ENCODE peak calls at places on chromosomes 1 and 21, in six cellular contexts. R is K562, H is adrenal gland, G is prostate gland, L is coronary artery, O is skeletal muscle cell. W is an unnamed sample.

GRCh38 chr1:84433253-84434080 is 35.2 kb downstream of the DNASE2B start:
- DNase-seq in O (peak), H (peak), G (peak), L (no peak), R (peak), W (no peak)

GRCh38 chr1:226653311-226653921 is 85.7 kb downstream of the ITPKB start:
- DNase-seq in R (no peak), O (no peak), G (no peak), L (no peak), H (no peak), W (peak)

GRCh38 chr1:234270581-234271242 is 102.5 kb upstream of the COA6 start:
- DNase-seq in G (no peak), L (peak), H (no peak), O (no peak), R (no peak), W (no peak)

GRCh38 chr1:108142773-108143394 is 57.3 kb downstream of the SLC25A24 start:
- DNase-seq in R (peak), L (no peak), O (no peak), G (no peak), H (no peak), W (no peak)

GRCh38 chr1:234608026-234608719 is 1.8 kb downstream of the IRF2BP2 start:
- DNase-seq in O (no peak), G (peak), R (peak), L (peak), H (peak), W (peak)

GRCh38 chr1:243713470-243714186 is 136.4 kb downstream of the AKT3 start:
- DNase-seq in G (no peak), R (no peak), H (peak), O (peak), L (no peak), W (no peak)

GRCh38 chr1:221708076-221708571 is 33.8 kb downstream of the DUSP10 start:
- DNase-seq in G (no peak), H (peak), R (peak), O (no peak), L (no peak), W (no peak)

GRCh38 chr1:150536836-150537731 is 12.1 kb upstream of the ADAMTSL4 start:
- DNase-seq in G (no peak), H (no peak), R (no peak), L (no peak), O (no peak), W (peak)

GRCh38 chr1:243748706-243749283 is 101.2 kb downstream of the AKT3 start:
- DNase-seq in R (peak), G (peak), O (peak), L (no peak), H (peak), W (no peak)

GRCh38 chr21:45276620-45277019 is 11.1 kb downstream of the POFUT2 start:
- DNase-seq in R (no peak), H (no peak), L (peak), G (no peak), O (no peak), W (no peak)

GRCh38 chr1:109476825-109477224 is 6.9 kb upstream of the ATXN7L2 start:
- DNase-seq in L (no peak), R (peak), H (no peak), O (no peak), G (no peak), W (no peak)

GRCh38 chr1:226063362-226064167 is 1.0 kb downstream of the H3-3A start:
- DNase-seq in G (peak), L (peak), O (no peak), R (no peak), H (peak), W (no peak)

GRCh38 chr1:189409774-189410173 is 1067.9 kb downstream of the BRINP3 start:
- DNase-seq in G (no peak), H (no peak), R (no peak), O (no peak), L (no peak), W (no peak)

GRCh38 chr1:174445817-174446216 is 1.9 kb upstream of the GPR52 start:
- DNase-seq in L (no peak), R (no peak), G (no peak), H (no peak), O (no peak), W (no peak)

GRCh38 chr1:7705908-7706216 is 65.2 kb upstream of the VAMP3 start:
- DNase-seq in H (no peak), G (no peak), L (no peak), O (no peak), R (no peak), W (no peak)
- H3K4me3 ChIP-seq in H (no peak), G (peak), L (peak), O (no peak), R (no peak), W (no peak)

DNA sequence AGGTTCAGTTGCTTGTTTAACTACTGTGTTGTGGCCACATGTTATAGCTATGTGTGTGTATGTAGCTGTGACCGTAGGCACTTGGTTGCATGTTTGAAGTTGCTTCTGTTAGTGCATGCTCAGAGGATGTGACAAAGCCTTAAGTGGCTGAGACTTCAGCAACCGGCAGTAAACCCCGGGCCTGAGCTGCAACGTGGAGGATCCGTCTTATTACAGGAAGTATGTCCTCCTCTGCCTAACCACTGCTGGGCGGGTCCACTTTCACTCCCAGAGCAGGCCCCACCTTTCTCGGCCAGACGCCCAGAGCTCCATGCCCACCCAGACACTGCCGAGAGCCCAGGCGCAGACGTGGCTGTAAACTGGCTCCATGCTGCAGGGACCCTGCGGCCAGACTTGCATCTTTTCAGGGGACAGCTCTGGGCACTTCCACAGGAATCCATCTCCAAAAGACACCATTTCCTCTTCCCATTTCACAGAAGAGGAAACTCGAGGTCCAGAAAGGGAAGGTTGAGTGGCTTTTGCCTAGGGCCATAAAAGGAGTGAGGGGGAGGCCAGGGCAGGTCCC is 2.2 kb downstream of the TCEA3 start:
- DNase-seq in G (peak), L (peak), R (peak), O (peak), H (peak), W (peak)
- H3K4me3 ChIP-seq in G (no peak), L (peak), R (no peak), O (no peak), H (no peak), W (no peak)

GRCh38 chr1:156146749-156147405 is 6.5 kb upstream of the SEMA4A start:
- DNase-seq in H (no peak), O (no peak), G (no peak), L (no peak), R (no peak), W (peak)

GRCh38 chr1:156148236-156148635 is 5.1 kb upstream of the SEMA4A start:
- DNase-seq in L (no peak), R (no peak), G (no peak), H (peak), O (no peak), W (no peak)

GRCh38 chr1:156150107-156151000 is 3.0 kb upstream of the SEMA4A start:
- DNase-seq in R (no peak), O (no peak), G (no peak), H (no peak), L (no peak), W (no peak)

GRCh38 chr1:156151093-156151688 is 2.2 kb upstream of the SEMA4A start:
- DNase-seq in L (no peak), R (no peak), H (peak), G (no peak), O (no peak), W (no peak)

GRCh38 chr1:156149374-156150106 is 3.8 kb upstream of the SEMA4A start:
- DNase-seq in O (no peak), R (peak), H (no peak), L (no peak), G (no peak), W (no peak)
- H3K4me3 ChIP-seq in O (no peak), R (no peak), H (no peak), L (no peak), G (no peak), W (no peak)

DNA sequence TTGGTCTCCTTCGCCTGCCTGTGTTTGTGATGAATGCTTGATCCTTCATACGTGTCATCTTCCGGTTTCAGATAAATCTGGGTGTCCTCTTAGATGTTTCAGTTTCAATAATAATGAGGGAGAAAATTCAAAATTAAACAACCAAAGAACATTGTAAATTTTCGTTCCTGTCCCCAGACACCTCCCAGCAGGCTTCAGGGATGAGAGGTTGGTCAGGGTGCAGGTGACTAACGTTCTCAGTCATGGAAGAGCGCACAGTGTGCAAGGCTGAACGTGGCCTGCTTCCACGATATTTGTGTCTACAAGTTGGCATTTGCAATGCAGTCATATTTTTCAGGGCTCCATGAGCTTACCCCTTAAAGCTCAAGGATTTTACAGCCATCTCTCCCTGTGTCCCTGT is 147.1 kb upstream of the ARHGEF16 start:
- DNase-seq in G (no peak), R (no peak), L (no peak), O (no peak), H (no peak), W (no peak)
- H3K4me3 ChIP-seq in G (no peak), R (no peak), L (no peak), O (no peak), H (no peak), W (no peak)

GRCh38 chr1:203278885-203279406 is 26.4 kb upstream of the BTG2 start:
- DNase-seq in O (no peak), G (no peak), H (no peak), L (no peak), R (no peak), W (no peak)
- H3K4me3 ChIP-seq in O (peak), G (no peak), H (no peak), L (peak), R (no peak), W (no peak)

GRCh38 chr1:38817958-38818705 is 41.4 kb downstream of the RRAGC start:
- DNase-seq in G (no peak), O (no peak), R (peak), H (peak), L (no peak), W (no peak)
- H3K4me3 ChIP-seq in G (peak), O (peak), R (peak), H (no peak), L (peak), W (no peak)

GRCh38 chr21:17784604-17785402 is 34.4 kb downstream of the C21orf91 start:
- DNase-seq in L (no peak), R (no peak), O (no peak), G (no peak), H (no peak), W (no peak)
- H3K4me3 ChIP-seq in L (no peak), R (no peak), O (no peak), G (no peak), H (no peak), W (no peak)

GRCh38 chr1:173127369-173128307 is 76.9 kb upstream of the TNFSF18 start:
- DNase-seq in H (no peak), L (no peak), G (no peak), R (no peak), O (no peak), W (no peak)

GRCh38 chr1:173118404-173118803 is 67.7 kb upstream of the TNFSF18 start:
- DNase-seq in H (no peak), G (no peak), R (no peak), L (no peak), O (no peak), W (no peak)

GRCh38 chr1:173126421-173126820 is 75.7 kb upstream of the TNFSF18 start:
- DNase-seq in G (no peak), L (no peak), H (no peak), O (no peak), R (no peak), W (no peak)

GRCh38 chr1:173122958-173123852 is 72.5 kb upstream of the TNFSF18 start:
- DNase-seq in L (peak), G (peak), H (peak), R (no peak), O (peak), W (peak)

DNA sequence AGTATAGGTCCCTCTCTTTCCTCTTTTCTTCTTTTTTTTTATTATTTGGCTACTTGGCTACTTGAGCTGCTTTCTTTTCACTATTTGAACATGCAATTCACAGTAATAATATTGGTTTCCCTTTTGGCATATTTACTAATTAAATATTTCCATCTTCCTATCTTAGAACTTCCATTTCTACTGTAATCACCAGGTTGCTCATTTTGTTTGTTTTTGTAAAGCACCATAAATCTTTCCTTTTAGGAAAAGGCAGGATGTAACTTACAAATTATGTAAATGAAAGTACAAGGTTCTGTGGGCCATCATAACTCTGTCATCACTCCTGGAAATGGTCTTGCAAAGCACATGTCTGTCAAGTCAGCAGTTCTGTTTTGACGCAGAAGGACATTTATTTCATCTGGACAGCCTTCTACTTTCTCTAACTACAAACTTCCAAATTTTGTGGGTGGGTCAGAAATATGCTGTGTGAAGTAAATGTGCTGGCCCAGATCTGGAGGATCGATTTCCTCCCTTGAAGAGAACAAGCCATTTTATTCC is 71.7 kb upstream of the TNFSF18 start:
- DNase-seq in H (no peak), O (no peak), G (no peak), L (no peak), R (no peak), W (no peak)
- H3K4me3 ChIP-seq in H (no peak), O (peak), G (no peak), L (peak), R (no peak), W (no peak)

DNA sequence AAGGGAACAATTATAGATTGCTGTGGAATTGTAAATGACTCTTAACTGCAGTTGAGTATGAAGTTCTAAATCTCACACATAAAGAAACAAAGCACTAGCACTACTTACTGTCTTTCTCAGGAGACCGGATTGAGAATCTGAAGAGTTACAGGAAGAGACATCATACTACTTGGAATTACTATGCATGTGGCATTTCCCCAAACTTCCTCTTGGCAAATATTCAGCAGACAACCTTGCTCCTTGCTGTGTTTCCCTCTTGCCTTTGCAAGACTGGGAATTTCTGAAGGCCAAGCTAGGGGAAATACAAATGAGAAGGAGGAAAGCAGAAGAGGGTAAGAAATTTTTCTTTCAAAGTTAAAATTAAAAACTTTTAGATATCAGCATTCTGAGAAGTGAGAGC is 173.6 kb upstream of the KCTD3 start:
- DNase-seq in R (no peak), H (no peak), G (no peak), O (no peak), L (no peak), W (no peak)
- H3K4me3 ChIP-seq in R (no peak), H (no peak), G (no peak), O (no peak), L (no peak), W (no peak)

GRCh38 chr1:110743397-110743796 is 68.7 kb upstream of the KCNA3 start:
- DNase-seq in L (no peak), G (no peak), R (no peak), H (no peak), O (no peak), W (no peak)

GRCh38 chr1:110749960-110750359 is 75.2 kb upstream of the KCNA3 start:
- DNase-seq in O (no peak), H (no peak), G (no peak), L (no peak), R (no peak), W (no peak)

GRCh38 chr1:110750446-110751029 is 75.8 kb upstream of the KCNA3 start:
- DNase-seq in O (no peak), R (no peak), H (no peak), L (no peak), G (no peak), W (no peak)

GRCh38 chr1:110746644-110747259 is 72.0 kb upstream of the KCNA3 start:
- DNase-seq in G (no peak), L (no peak), O (peak), R (peak), H (peak), W (peak)
- H3K4me3 ChIP-seq in G (no peak), L (no peak), O (no peak), R (no peak), H (no peak), W (no peak)

W was measured in aorta.